ENCODE peak calls at places on chromosome 16, in four cellular contexts. V is mucosa of descending colon, I is ascending aorta, Q is breast epithelium. K is an unnamed sample.
A peak's percentile ranks its signal among the peaks of the same experiment; 100 is the strongest.

GRCh38 chr16:51416921-51417320 is 265.9 kb upstream of the SALL1 start:
- DNase-seq in V (no peak), I (no peak), Q (no peak), K (no peak)

GRCh38 chr16:55294129-55294528 is 29.9 kb upstream of the IRX6 start:
- DNase-seq in V (no peak), I (no peak), Q (no peak), K (no peak)

GRCh38 chr16:52676951-52677350 is 130.0 kb upstream of the TOX3 start:
- DNase-seq in V (no peak), I (no peak), Q (no peak), K (no peak)

GRCh38 chr16:23679274-23679985 is 741 bp downstream of the PLK1 start:
- DNase-seq in V (peak; percentile 69), I (no peak), Q (no peak), K (peak; percentile 25)

GRCh38 chr16:72978212-72978611 is 69.7 kb downstream of the ZFHX3 start:
- DNase-seq in V (no peak), I (no peak), Q (no peak), K (no peak)

GRCh38 chr16:81485824-81486554 is 41.4 kb downstream of the CMIP start:
- DNase-seq in V (no peak), I (peak; percentile 75), Q (no peak), K (no peak)

GRCh38 chr16:69402448-69402847 is 16.6 kb upstream of the TERF2 start:
- DNase-seq in V (no peak), I (no peak), Q (no peak), K (no peak)

GRCh38 chr16:55812951-55813350 is 19.9 kb downstream of the CES1 start:
- DNase-seq in V (no peak), I (peak; percentile 52), Q (no peak), K (no peak)

GRCh38 chr16:75244844-75245758 is 6.3 kb downstream of the BCAR1 start:
- DNase-seq in V (peak; percentile 69), I (peak; percentile 98), Q (peak; percentile 84), K (peak; percentile 95)

GRCh38 chr16:13708361-13708760 is 211.6 kb upstream of the ERCC4 start:
- DNase-seq in V (no peak), I (no peak), Q (no peak), K (no peak)

GRCh38 chr16:57797216-57797525 is 5.1 kb downstream of the KIFC3 start:
- DNase-seq in V (no peak), I (no peak), Q (no peak), K (no peak)

GRCh38 chr16:59635674-59636073 is 901.6 kb upstream of the GOT2 start:
- DNase-seq in V (no peak), I (no peak), Q (no peak), K (peak; percentile 48)

GRCh38 chr16:74723224-74723623 is 22.6 kb upstream of the MLKL start:
- DNase-seq in V (no peak), I (no peak), Q (no peak), K (no peak)

GRCh38 chr16:76932541-76933211 is 258.3 kb upstream of the MON1B start:
- DNase-seq in V (no peak), I (no peak), Q (no peak), K (peak; percentile 79)

GRCh38 chr16:19094542-19095365 is 19.0 kb upstream of the ITPRIPL2 start:
- DNase-seq in V (no peak), I (no peak), Q (no peak), K (no peak)

GRCh38 chr16:22857296-22857695 is 43.3 kb downstream of the HS3ST2 start:
- DNase-seq in V (no peak), I (no peak), Q (no peak), K (no peak)

GRCh38 chr16:19328364-19328763 is 42.8 kb downstream of the CLEC19A start:
- DNase-seq in V (no peak), I (no peak), Q (no peak), K (no peak)

GRCh38 chr16:82544378-82544777 is 82.4 kb upstream of the CDH13 start:
- DNase-seq in V (no peak), I (no peak), Q (no peak), K (no peak)

GRCh38 chr16:23941963-23942564 is 106.3 kb downstream of the PRKCB start:
- DNase-seq in V (no peak), I (no peak), Q (no peak), K (no peak)

GRCh38 chr16:53558665-53559064 is 55.7 kb upstream of the AKTIP start:
- DNase-seq in V (no peak), I (no peak), Q (no peak), K (no peak)

GRCh38 chr16:12548270-12548983 is 255.3 kb downstream of the CPPED1 start:
- DNase-seq in V (no peak), I (no peak), Q (no peak), K (no peak)
- H3K4me3 ChIP-seq in V (no peak overlapping the region), I (no peak overlapping the region), Q (no peak overlapping the region), K (no peak overlapping the region)

DNA sequence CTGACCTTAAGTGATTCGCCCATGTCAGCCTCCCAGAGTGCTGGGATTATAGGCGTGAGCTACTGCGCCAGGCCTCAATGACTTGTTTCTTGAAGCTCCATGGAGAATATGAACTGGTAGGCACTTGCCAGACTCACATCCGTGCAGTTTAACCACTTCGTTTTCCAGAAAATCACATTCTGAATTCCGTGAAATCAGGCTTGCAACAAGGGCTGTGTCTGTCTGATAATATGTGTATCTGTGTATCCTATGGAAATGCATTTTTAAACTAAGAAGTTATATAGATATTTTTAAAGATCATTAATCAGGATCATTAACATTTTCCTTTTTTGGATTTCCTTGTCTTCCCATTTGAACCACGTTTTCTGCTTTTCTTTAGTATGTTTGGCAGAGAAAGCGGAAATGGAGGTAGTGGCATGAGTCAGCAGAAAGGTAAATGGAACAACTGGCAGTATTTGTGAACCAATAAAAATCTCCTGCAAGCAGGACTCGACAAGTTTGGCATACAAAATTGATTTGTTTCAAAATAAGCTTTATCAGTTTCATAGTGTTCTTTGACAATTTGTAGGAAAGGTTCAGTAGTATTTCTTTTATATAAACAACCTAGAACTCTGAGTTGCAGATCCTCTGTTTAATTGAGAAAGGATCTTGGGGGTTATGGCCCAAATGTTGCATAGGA is 33.0 kb downstream of the USP10 start:
- DNase-seq in V (no peak), I (no peak), Q (no peak), K (no peak)
- H3K4me1 ChIP-seq in V (peaks cover 51% of the 10 kb centered on the region), I (peaks cover 3% of the 10 kb centered on the region), Q (peaks cover 13% of the 10 kb centered on the region), K (peaks cover 24% of the 10 kb centered on the region)

GRCh38 chr16:87033021-87033471 is 284.1 kb downstream of the C16orf95 start:
- DNase-seq in V (no peak), I (peak; percentile 86), Q (no peak), K (no peak)
- H3K4me3 ChIP-seq in V (no peak overlapping the region), I (no peak overlapping the region), Q (no peak overlapping the region), K (no peak overlapping the region)

GRCh38 chr16:11475896-11476630 is 110.7 kb downstream of the LITAF start:
- DNase-seq in V (no peak), I (no peak), Q (no peak), K (no peak)

GRCh38 chr16:11480634-11481033 is 106.1 kb downstream of the LITAF start:
- DNase-seq in V (no peak), I (no peak), Q (no peak), K (no peak)

GRCh38 chr16:11476676-11477075 is 110.0 kb downstream of the LITAF start:
- DNase-seq in V (no peak), I (no peak), Q (no peak), K (no peak)

GRCh38 chr16:11479916-11480315 is 106.8 kb downstream of the LITAF start:
- DNase-seq in V (no peak), I (no peak), Q (no peak), K (no peak)

GRCh38 chr16:11478431-11479119 is 108.1 kb downstream of the LITAF start:
- DNase-seq in V (no peak), I (no peak), Q (no peak), K (no peak)
- H3K4me1 ChIP-seq in V (no peaks in the 10 kb centered on the region), I (no peaks in the 10 kb centered on the region), Q (no peaks in the 10 kb centered on the region), K (no peaks in the 10 kb centered on the region)

GRCh38 chr16:3174618-3175148 is 13.3 kb upstream of the OR1F1 start:
- DNase-seq in V (no peak), I (no peak), Q (no peak), K (no peak)
- H3K4me3 ChIP-seq in V (no peak overlapping the region), I (no peak overlapping the region), Q (no peak overlapping the region), K (no peak overlapping the region)

DNA sequence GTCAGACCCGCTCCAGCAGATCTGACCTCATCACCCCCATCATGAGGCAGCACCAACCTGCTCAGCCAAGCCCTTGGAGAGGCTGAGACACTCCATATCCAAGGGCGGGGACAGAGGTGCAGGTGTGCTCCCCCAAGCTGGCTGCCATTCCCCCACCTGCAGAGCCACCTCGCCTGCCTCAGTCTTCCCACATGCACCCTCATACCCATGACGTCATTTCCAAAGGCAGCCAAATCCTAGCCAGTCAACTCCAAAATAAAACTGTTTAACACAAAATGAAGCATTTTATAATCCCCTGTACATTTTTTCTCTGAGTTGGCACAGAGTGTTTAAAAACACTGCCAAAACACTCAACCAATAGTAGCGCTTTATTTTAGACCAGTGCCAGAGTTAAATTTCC is 139.6 kb downstream of the ZNF423 start:
- DNase-seq in V (no peak), I (no peak), Q (no peak), K (no peak)
- H3K4me1 ChIP-seq in V (no peaks in the 10 kb centered on the region), I (no peaks in the 10 kb centered on the region), Q (no peaks in the 10 kb centered on the region), K (no peaks in the 10 kb centered on the region)

DNA sequence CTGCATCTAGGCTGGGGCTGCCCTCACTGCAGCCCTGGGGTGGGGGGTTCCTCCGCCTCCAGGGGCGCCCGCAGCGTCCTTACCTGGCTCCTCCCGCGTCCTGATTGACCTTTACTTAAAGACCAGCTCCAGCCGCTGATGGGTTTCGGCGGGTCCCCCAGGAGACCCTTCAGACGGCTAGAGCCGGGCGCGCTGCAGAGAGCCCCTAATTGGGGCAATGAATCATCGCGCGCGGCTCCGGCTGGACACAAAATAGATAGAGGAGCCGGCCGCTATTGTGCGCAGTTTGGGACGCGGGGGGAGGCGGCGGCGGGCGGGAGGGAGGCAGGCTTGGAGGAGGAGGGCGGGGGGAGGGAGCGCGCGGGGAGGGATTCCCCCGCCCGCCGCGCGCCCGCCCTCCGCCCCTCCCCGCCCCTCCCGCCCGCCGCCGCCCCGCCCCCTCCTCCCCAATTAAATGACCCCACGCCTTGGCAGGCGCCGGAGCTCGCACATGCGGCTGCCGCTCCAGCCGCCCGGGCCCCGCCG is 56.5 kb upstream of the CIBAR2 start:
- DNase-seq in V (peak; percentile 58), I (peak; percentile 81), Q (no peak), K (peak; percentile 81)
- H3K4me3 ChIP-seq in V (no peak overlapping the region), I (no peak overlapping the region), Q (peak overlapping the region; percentile 50), K (peak overlapping the region; percentile 68)

K was measured in adipocyte.